ENCODE peak calls at places on chromosomes 2 and 18, in four cellular contexts. O, F, N and V are unnamed samples.
A peak's percentile ranks its signal among the peaks of the same experiment; 100 is the strongest.

GRCh38 chr18:60809937-60810336 is 437.4 kb upstream of the MC4R start:
- DNase-seq in N (no peak), O (no peak), F (no peak), V (no peak)

GRCh38 chr18:76458522-76459311 is 36.3 kb downstream of the ZNF516 start:
- DNase-seq in F (no peak), N (no peak), O (no peak), V (no peak)

GRCh38 chr2:24571828-24572442 is 80.9 kb downstream of the NCOA1 start:
- DNase-seq in O (no peak), N (no peak), F (no peak), V (no peak)

GRCh38 chr2:185567196-185567595 is 171.4 kb upstream of the FSIP2 start:
- DNase-seq in O (no peak), N (no peak), F (no peak), V (no peak)

GRCh38 chr18:62629031-62629430 is 86.3 kb upstream of the PHLPP1 start:
- DNase-seq in N (no peak), O (no peak), F (no peak), V (no peak)

GRCh38 chr2:45974762-45975408 is 322.3 kb upstream of the EPAS1 start:
- DNase-seq in N (no peak), O (no peak), F (no peak), V (no peak)

GRCh38 chr18:58218111-58218510 is 174.1 kb downstream of the NEDD4L start:
- DNase-seq in O (no peak), F (no peak), N (no peak), V (no peak)

GRCh38 chr2:23697676-23698075 is 229.2 kb downstream of the ATAD2B start:
- DNase-seq in F (no peak), N (peak; percentile 7), O (no peak), V (no peak)

GRCh38 chr2:11208083-11208482 is 52.8 kb downstream of the SLC66A3 start:
- DNase-seq in N (no peak), F (no peak), O (no peak), V (no peak)

GRCh38 chr2:96447726-96448125 is 57.4 kb downstream of the NEURL3 start:
- DNase-seq in F (no peak), N (no peak), O (no peak), V (no peak)

GRCh38 chr2:75100011-75100680 is 99.2 kb downstream of the TACR1 start:
- DNase-seq in F (no peak), N (no peak), O (no peak), V (no peak)